ENCODE peak calls at places on chromosomes 3 and 15, in eight cellular contexts. D is occipital lobe; J is G401; U is T follicular helper cell; B is coronary artery; A is activated naive CD4-positive, alpha-beta T cell treated with anti-CD3 and anti-CD28 coated beads, Interleukin-2, amount 10 ng/mL, durations not matched to agents 7 days and 5 days; W is EL; T is SW480. L is an unnamed sample.

GRCh38 chr15:92149469-92149868 is 244.2 kb upstream of the ST8SIA2 start:
- DNase-seq in T (no peak), A (no peak), U (no peak), B (no peak), D (no peak), J (no peak), W (no peak), L (peak)

GRCh38 chr3:12981631-12982265 is 91.5 kb downstream of the IQSEC1 start:
- DNase-seq in T (no peak), D (no peak), B (no peak), J (no peak), U (no peak), A (no peak), W (no peak), L (no peak)

GRCh38 chr3:47250309-47251060 is 32.1 kb downstream of the KIF9 start:
- DNase-seq in D (no peak), B (no peak), W (peak), T (peak), U (no peak), A (no peak), J (peak), L (peak)

GRCh38 chr3:187016639-187017345 is 86.5 kb downstream of the ST6GAL1 start:
- DNase-seq in D (no peak), W (peak), U (no peak), B (no peak), T (no peak), A (no peak), J (no peak), L (peak)

GRCh38 chr3:177835917-177836316 is 638.6 kb upstream of the TBL1XR1 start:
- DNase-seq in D (no peak), A (no peak), B (no peak), T (no peak), W (peak), U (no peak), J (no peak), L (peak)

GRCh38 chr15:38658431-38658830 is 93.8 kb upstream of the RASGRP1 start:
- DNase-seq in B (no peak), U (no peak), J (no peak), D (no peak), T (no peak), W (no peak), A (no peak), L (no peak)

GRCh38 chr3:126261037-126261436 is 80.7 kb upstream of the ALDH1L1 start:
- DNase-seq in U (no peak), A (no peak), T (peak), D (no peak), B (peak), J (no peak), W (peak), L (peak)

GRCh38 chr15:100869151-100869999 is 10.3 kb upstream of the ALDH1A3 start:
- DNase-seq in T (no peak), W (no peak), D (no peak), U (no peak), J (no peak), B (no peak), A (peak), L (no peak)

GRCh38 chr3:175413926-175414325 is 554.8 kb downstream of the NAALADL2 start:
- DNase-seq in B (no peak), U (no peak), D (no peak), J (no peak), A (no peak), T (peak), W (no peak), L (no peak)

GRCh38 chr3:43995078-43995928 is 246.4 kb upstream of the TOPAZ1 start:
- DNase-seq in D (peak), B (no peak), A (peak), U (no peak), T (peak), W (peak), J (no peak), L (peak)

GRCh38 chr15:93428807-93429351 is 339.9 kb upstream of the RGMA start:
- DNase-seq in D (no peak), W (no peak), J (no peak), B (no peak), T (peak), A (no peak), U (no peak), L (no peak)

GRCh38 chr3:35537265-35537664 is 102.1 kb upstream of the ARPP21 start:
- DNase-seq in W (no peak), B (no peak), J (no peak), D (no peak), A (no peak), T (peak), U (no peak), L (no peak)

GRCh38 chr3:50734985-50735384 is 60.3 kb downstream of the DOCK3 start:
- DNase-seq in B (no peak), A (no peak), T (no peak), J (no peak), U (no peak), W (no peak), D (no peak), L (no peak)

GRCh38 chr3:142319094-142319493 is 93.7 kb upstream of the GK5 start:
- DNase-seq in W (peak), A (no peak), T (no peak), D (no peak), J (no peak), U (no peak), B (no peak), L (peak)

GRCh38 chr3:168040624-168041208 is 55.0 kb downstream of the GOLIM4 start:
- DNase-seq in D (no peak), J (peak), W (peak), A (no peak), B (no peak), T (peak), U (no peak), L (peak)

GRCh38 chr3:52798978-52799476 is 4.4 kb downstream of the ITIH3 start:
- DNase-seq in U (no peak), A (peak), W (peak), B (no peak), T (peak), J (peak), D (no peak), L (no peak)

GRCh38 chr3:156643729-156644389 is 30.5 kb upstream of the TIPARP start:
- DNase-seq in J (no peak), W (no peak), B (no peak), T (no peak), A (peak), U (no peak), D (no peak), L (peak)

GRCh38 chr3:69568458-69568857 is 170.8 kb upstream of the MITF start:
- DNase-seq in W (peak), U (no peak), D (no peak), J (no peak), A (no peak), T (no peak), B (no peak), L (peak)

GRCh38 chr15:74302821-74303359 is 64.6 kb downstream of the CYP11A1 start:
- DNase-seq in J (peak), B (no peak), T (no peak), A (peak), W (no peak), U (no peak), D (no peak), L (no peak)

GRCh38 chr3:125187599-125187910 is 25.0 kb downstream of the SLC12A8 start:
- DNase-seq in T (no peak), J (no peak), U (no peak), A (no peak), B (no peak), W (no peak), D (no peak), L (no peak)

GRCh38 chr15:60351066-60351465 is 46.7 kb downstream of the ANXA2 start:
- DNase-seq in B (no peak), U (no peak), A (no peak), W (no peak), T (no peak), J (peak), D (no peak), L (no peak)

GRCh38 chr15:40815042-40815678 is 7.9 kb upstream of the DNAJC17 start:
- DNase-seq in A (no peak), B (no peak), U (no peak), J (peak), T (no peak), D (peak), W (no peak), L (no peak)

GRCh38 chr3:21705769-21706168 is 45.2 kb downstream of the ZNF385D start:
- DNase-seq in A (no peak), D (peak), J (peak), T (no peak), W (peak), U (no peak), B (peak), L (peak)

GRCh38 chr3:119125742-119126507 is 20.0 kb upstream of the TEX55 start:
- DNase-seq in W (no peak), T (no peak), B (no peak), U (no peak), A (no peak), J (no peak), D (no peak), L (no peak)

GRCh38 chr3:134407247-134407640 is 33.0 kb upstream of the AMOTL2 start:
- DNase-seq in D (no peak), J (peak), W (peak), B (no peak), T (no peak), A (no peak), U (no peak), L (peak)

GRCh38 chr3:152786977-152787681 is 47.8 kb upstream of the P2RY1 start:
- DNase-seq in B (no peak), J (no peak), D (no peak), U (no peak), W (no peak), T (no peak), A (no peak), L (no peak)

GRCh38 chr3:55161256-55161655 is 233.4 kb upstream of the LRTM1 start:
- DNase-seq in W (peak), U (no peak), J (no peak), B (no peak), A (no peak), D (no peak), T (no peak), L (no peak)

GRCh38 chr3:45795882-45796765 is at the start of gene SLC6A20:
- DNase-seq in A (peak), B (peak), T (no peak), D (no peak), J (no peak), W (no peak), U (no peak), L (no peak)

GRCh38 chr3:38268522-38268921 is 2.9 kb downstream of the SLC22A13 start:
- DNase-seq in T (no peak), W (no peak), U (no peak), A (no peak), B (no peak), D (no peak), J (no peak), L (no peak)

L was measured in AG10803.